ENCODE peak calls at places on chromosomes 3 and 15, in four cellular contexts. D is gastrocnemius medialis; F is prostate gland; M is CD8-positive, alpha-beta T cell. Q is an unnamed sample. For H3K4me1, the result is how much of the 10 kb centered on the place peaks cover.

GRCh38 chr3:167837430-167837829 is 101.9 kb downstream of the SERPINI1 start:
- DNase-seq in F (no peak), M (no peak), D (no peak), Q (no peak)

GRCh38 chr15:27587810-27588209 is 511.3 kb downstream of the OCA2 start:
- DNase-seq in M (no peak), F (peak), D (no peak), Q (no peak)

GRCh38 chr15:100765458-100766224 is 114.0 kb upstream of the ALDH1A3 start:
- DNase-seq in D (no peak), F (no peak), M (no peak), Q (no peak)

GRCh38 chr3:17740703-17741102 is 1.7 kb downstream of the TBC1D5 start:
- DNase-seq in F (no peak), D (no peak), M (no peak), Q (no peak)

GRCh38 chr3:140599496-140599895 is 78.4 kb upstream of the TRIM42 start:
- DNase-seq in F (no peak), M (no peak), D (no peak), Q (no peak)

GRCh38 chr3:16618721-16619120 is 13.5 kb upstream of the DAZL start:
- DNase-seq in D (no peak), M (no peak), F (no peak), Q (no peak)

GRCh38 chr3:72482589-72483249 is 365.5 kb downstream of the SHQ1 start:
- DNase-seq in F (no peak), M (peak), D (peak), Q (peak)

GRCh38 chr3:29757054-29757777 is 476.3 kb downstream of the RBMS3 start:
- DNase-seq in D (no peak), F (peak), M (no peak), Q (no peak)

GRCh38 chr3:140285380-140285779 is 350.4 kb downstream of the CLSTN2 start:
- DNase-seq in D (no peak), M (no peak), F (no peak), Q (no peak)

GRCh38 chr3:14209596-14210280 is 31.1 kb downstream of the LSM3 start:
- DNase-seq in F (no peak), D (no peak), M (no peak), Q (no peak)

GRCh38 chr3:45087155-45087554 is 59.0 kb downstream of the CDCP1 start:
- DNase-seq in F (peak), D (no peak), M (no peak), Q (no peak)

GRCh38 chr15:78429477-78429876 is 8.5 kb upstream of the IREB2 start:
- DNase-seq in M (no peak), F (peak), D (no peak), Q (no peak)

GRCh38 chr3:16496008-16496407 is 17.5 kb downstream of the RFTN1 start:
- DNase-seq in D (no peak), F (no peak), M (no peak), Q (no peak)

GRCh38 chr3:9147896-9148267 is 101.6 kb downstream of the SRGAP3 start:
- DNase-seq in M (no peak), F (no peak), D (no peak), Q (no peak)

GRCh38 chr3:185152433-185153169 is at the start of gene C3orf70:
- DNase-seq in M (no peak), F (peak), D (peak), Q (peak)

GRCh38 chr3:139916271-139916670 is 18.7 kb upstream of the CLSTN2 start:
- DNase-seq in M (no peak), D (no peak), F (peak), Q (no peak)

GRCh38 chr15:84400017-84400740 is 164.6 kb downstream of the GOLGA6L4 start:
- DNase-seq in M (no peak), F (no peak), D (no peak), Q (no peak)

GRCh38 chr15:78244101-78244500 is 9.7 kb upstream of the ACSBG1 start:
- DNase-seq in M (no peak), D (no peak), F (no peak), Q (no peak)

GRCh38 chr15:98681061-98681460 is 32.7 kb downstream of the IGF1R start:
- DNase-seq in F (no peak), M (no peak), D (no peak), Q (no peak)

GRCh38 chr3:46405301-46406079 is 1.4 kb downstream of the CCR5AS start:
- DNase-seq in F (peak), D (no peak), M (no peak), Q (peak)

GRCh38 chr15:38793181-38793580 is 228.6 kb upstream of the RASGRP1 start:
- DNase-seq in D (no peak), F (no peak), M (no peak), Q (no peak)

GRCh38 chr3:64911138-64911537 is 223.3 kb upstream of the ADAMTS9 start:
- DNase-seq in M (no peak), D (no peak), F (no peak), Q (no peak)

GRCh38 chr3:140767536-140767935 is 89.7 kb downstream of the TRIM42 start:
- DNase-seq in M (no peak), D (no peak), F (no peak), Q (no peak)

GRCh38 chr15:63528138-63528659 is 23.8 kb downstream of the USP3 start:
- DNase-seq in F (no peak), M (no peak), D (no peak), Q (no peak)

GRCh38 chr15:63530762-63531299 is 26.4 kb downstream of the USP3 start:
- DNase-seq in M (no peak), F (no peak), D (no peak), Q (no peak)

GRCh38 chr15:63532307-63532744 is 27.9 kb downstream of the USP3 start:
- DNase-seq in F (no peak), M (no peak), D (no peak), Q (no peak)

GRCh38 chr15:63530235-63530634 is 25.8 kb downstream of the USP3 start:
- DNase-seq in D (no peak), F (no peak), M (no peak), Q (no peak)

DNA sequence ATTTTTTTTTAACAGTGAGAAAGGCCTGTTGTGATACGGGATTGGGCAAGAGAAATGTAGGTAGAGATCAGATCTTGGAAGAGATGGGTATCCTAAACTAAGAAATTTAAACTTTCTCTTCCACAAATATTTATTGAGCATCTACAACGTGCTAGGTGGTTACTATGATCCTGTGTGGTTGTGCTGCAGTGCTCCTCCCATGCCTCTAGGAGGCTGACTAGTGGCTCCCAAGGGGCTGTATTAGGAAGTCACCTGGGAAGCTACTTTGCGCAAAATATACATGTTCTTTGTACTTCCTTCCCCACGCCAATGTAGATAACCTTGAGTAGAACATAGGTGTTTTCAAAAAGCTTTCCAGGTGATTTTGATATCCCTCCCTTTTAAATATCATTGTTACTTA is 27.2 kb downstream of the USP3 start:
- DNase-seq in F (no peak), M (no peak), D (no peak), Q (no peak)
- H3K4me1 ChIP-seq in F (under half), M (half or more), D (under half), Q (under half)

DNA sequence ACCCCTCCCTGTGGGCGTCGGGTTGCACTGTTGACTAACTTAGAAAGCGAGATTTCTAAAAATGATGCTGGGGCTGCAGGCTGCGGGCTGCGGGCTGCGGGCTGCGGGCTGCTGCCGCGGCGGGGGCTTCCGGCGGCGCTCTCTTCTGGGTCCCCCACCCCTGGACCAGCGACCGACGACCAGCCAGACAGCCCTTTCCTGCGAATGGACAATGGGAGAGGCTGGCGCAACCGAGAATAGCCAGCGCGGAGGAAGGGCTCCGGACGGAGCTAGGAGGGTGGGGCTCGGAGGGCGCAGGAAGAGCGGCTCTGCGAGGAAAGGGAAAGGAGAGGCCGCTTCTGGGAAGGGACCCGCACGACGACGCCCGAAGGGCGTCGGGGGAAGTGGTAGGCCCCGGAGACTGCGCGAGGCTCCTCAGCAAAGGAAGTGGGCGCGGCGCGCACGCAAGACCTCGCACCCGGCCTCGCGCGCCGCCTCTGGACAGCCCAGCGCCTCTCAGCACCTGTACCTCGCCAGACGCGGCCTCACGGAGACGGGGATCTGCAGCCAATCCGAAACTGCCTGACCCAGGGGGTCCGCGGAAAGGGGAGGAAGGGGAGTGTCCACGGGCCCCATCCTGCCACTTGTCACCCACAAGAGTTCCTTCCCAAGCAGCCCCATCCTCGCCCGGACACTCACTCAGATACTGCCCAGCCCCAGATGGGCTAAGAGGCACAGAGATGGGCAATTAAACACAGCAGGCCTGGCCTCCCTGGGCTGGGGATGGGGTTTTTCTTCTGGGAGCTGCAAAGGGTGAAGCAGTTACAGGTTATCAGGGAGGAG is 70.7 kb downstream of the SLC12A8 start:
- DNase-seq in M (peak), F (peak), D (peak), Q (peak)
- H3K4me3 ChIP-seq in M (peak), F (peak), D (peak), Q (peak)

GRCh38 chr3:152539191-152539764 is 270.5 kb downstream of the MBNL1 start:
- DNase-seq in M (no peak), D (no peak), F (no peak), Q (no peak)
- TF ChIP-seq CTCF in M (no peak), D (no peak), F (no peak), Q (no peak)

GRCh38 chr3:149643482-149643798 is 14.4 kb downstream of the WWTR1 start:
- DNase-seq in M (no peak), D (no peak), F (no peak), Q (no peak)
- H3K4me1 ChIP-seq in M (under half), D (under half), F (under half), Q (half or more)

DNA sequence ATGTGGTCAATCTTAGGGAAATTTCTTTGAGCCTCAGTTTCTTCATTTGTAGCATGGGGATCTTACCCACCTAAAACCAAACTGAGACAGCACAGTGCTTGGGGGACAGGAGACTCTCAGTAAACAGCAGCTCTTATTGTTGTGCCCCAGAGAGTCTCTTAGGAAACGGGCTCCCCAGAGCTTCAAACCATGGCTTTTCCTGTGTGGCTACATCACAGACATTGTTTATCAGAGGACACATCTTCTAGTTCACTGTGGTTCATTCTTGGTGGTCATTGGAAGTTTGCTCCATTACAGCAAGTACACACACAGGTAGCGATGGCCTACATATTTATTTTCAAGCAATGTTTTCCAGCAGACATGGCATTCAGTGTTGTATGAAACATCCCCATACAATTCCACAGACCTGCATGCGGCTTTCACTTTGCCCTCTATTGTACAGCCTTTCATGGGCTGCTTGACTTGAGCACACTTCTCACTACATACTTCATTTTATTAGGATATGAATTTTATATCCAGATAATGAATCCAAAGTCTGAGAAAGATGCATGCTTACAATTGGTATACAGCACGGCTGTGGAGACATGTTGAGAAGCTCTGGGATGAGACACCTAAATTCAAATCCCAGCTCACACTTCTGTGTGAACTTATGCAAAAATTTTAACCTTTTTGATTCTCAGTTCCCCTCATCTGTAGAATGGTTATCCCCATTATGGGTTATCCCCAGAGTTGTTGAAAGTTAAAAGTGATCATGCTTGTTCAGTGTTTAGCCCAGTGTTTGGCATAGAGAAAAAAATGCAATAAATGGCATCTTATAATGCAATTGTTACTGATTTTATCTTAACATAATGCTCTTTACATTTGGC is 84.8 kb upstream of the ICE2 start:
- DNase-seq in F (no peak), M (no peak), D (no peak), Q (no peak)
- H3K4me3 ChIP-seq in F (no peak), M (peak), D (no peak), Q (no peak)

GRCh38 chr3:169041677-169042171 is 621.8 kb downstream of the MECOM start:
- DNase-seq in F (no peak), D (no peak), M (no peak), Q (no peak)
- TF ChIP-seq CTCF in F (peak), D (no peak), M (no peak), Q (peak)

DNA sequence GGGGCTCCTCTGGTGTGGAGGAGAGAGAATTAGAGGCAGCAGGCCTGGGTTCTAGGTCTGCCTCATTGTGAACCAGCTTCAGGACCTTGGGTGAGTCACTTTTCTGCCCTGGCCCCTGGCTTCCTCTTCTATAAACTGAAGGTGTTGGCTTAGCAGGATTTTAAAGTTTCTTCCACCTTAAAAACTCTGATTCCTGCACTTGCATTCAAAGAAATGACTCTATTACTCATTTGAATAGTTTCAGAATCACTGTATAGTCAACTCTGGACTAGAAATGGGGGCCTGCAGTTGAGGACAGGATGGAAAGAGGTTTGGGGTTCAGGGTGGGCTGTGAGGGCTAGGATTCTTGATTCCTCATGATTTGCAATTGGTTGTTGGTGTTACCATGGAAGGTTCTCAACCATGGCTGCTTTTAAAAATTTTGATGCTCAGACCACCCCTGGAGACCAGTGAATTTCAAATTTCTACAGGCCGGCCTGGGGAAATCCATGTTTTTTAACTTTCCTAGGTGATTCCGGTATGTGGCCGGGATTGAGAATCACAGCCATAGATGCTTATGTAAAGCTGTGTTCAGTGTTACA is 19.9 kb downstream of the SMAD3 start:
- DNase-seq in F (no peak), D (no peak), M (no peak), Q (no peak)
- H3K4me1 ChIP-seq in F (under half), D (half or more), M (half or more), Q (under half)

GRCh38 chr3:57956119-57956832 is 51.9 kb upstream of the FLNB start:
- DNase-seq in D (no peak), M (no peak), F (no peak), Q (no peak)

GRCh38 chr3:57959407-57960173 is 48.6 kb upstream of the FLNB start:
- DNase-seq in F (no peak), M (no peak), D (no peak), Q (no peak)

GRCh38 chr3:57957823-57958222 is 50.4 kb upstream of the FLNB start:
- DNase-seq in F (no peak), M (no peak), D (no peak), Q (no peak)

GRCh38 chr3:57958642-57959406 is 49.4 kb upstream of the FLNB start:
- DNase-seq in M (no peak), F (no peak), D (no peak), Q (no peak)

DNA sequence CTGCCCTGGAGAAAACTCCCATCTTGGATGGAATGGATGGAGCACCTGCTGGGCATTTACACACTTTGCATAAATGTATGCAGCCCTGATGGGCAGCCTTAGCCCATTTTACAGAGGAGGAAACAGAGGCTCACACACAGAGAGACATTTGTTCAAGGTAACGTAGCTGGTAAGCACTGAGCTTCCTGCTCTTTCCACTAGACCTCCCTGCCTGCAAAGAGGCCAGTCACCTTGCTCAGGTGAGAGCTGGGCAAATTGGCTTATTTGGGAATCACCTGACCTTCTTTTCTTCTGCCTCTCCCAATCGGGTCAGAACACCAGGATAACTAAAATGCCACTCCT is 51.4 kb upstream of the FLNB start:
- DNase-seq in M (no peak), F (no peak), D (no peak), Q (no peak)
- H3K4me3 ChIP-seq in M (no peak), F (no peak), D (no peak), Q (no peak)

Q was measured in tibial artery.